ENCODE peak calls at places on chromosomes 6 and 20, in five cellular contexts. B is heart left ventricle, L is lower leg skin, J is IMR-90, T is AG04450. K is an unnamed sample.

GRCh38 chr20:3865887-3866407 is 19.3 kb downstream of the MAVS start:
- DNase-seq in J (no peak), L (no peak), B (no peak), T (no peak), K (no peak)

GRCh38 chr6:17413313-17413750 is 19.9 kb downstream of the CAP2 start:
- DNase-seq in T (no peak), J (peak; percentile 91), L (no peak), B (no peak), K (peak; percentile 49)

GRCh38 chr20:63748356-63749270 is 9.0 kb downstream of the SLC2A4RG start:
- DNase-seq in J (no peak), L (no peak), T (no peak), B (peak; percentile 31), K (no peak)

GRCh38 chr6:45930419-45931059 is 85.1 kb downstream of the CLIC5 start:
- DNase-seq in J (peak; percentile 41), L (peak; percentile 53), B (peak; percentile 70), T (peak; percentile 24), K (peak; percentile 69)

GRCh38 chr20:16573011-16573965 is at the start of gene KIF16B:
- DNase-seq in L (peak; percentile 88), B (peak; percentile 93), J (peak; percentile 76), T (no peak), K (peak; percentile 85)

GRCh38 chr20:62112368-62112767 is 9.9 kb upstream of the LSM14B start:
- DNase-seq in T (no peak), J (no peak), B (no peak), L (no peak), K (no peak)

GRCh38 chr6:64504509-64504908 is 868.9 kb downstream of the PHF3 start:
- DNase-seq in J (peak; percentile 4), T (no peak), B (no peak), L (no peak), K (peak; percentile 45)

GRCh38 chr6:166411721-166412151 is 29.0 kb upstream of the MPC1 start:
- DNase-seq in B (no peak), L (no peak), T (no peak), J (no peak), K (no peak)

GRCh38 chr6:67717281-67717680 is 917.8 kb upstream of the ADGRB3 start:
- DNase-seq in J (no peak), T (no peak), B (no peak), L (no peak), K (peak; percentile 67)

GRCh38 chr6:6655805-6656251 is 67.3 kb downstream of the LY86 start:
- DNase-seq in B (no peak), J (no peak), L (no peak), T (no peak), K (no peak)

GRCh38 chr20:54623923-54624569 is 148.7 kb downstream of the DOK5 start:
- DNase-seq in T (no peak), B (no peak), L (no peak), J (no peak), K (no peak)

GRCh38 chr6:44456070-44456965 is 68.8 kb downstream of the CDC5L start:
- DNase-seq in J (peak; percentile 50), T (no peak), B (no peak), L (no peak), K (peak; percentile 67)

GRCh38 chr6:87473419-87473903 is 687 bp downstream of the SLC35A1 start:
- DNase-seq in T (no peak), J (peak; percentile 44), B (peak; percentile 67), L (peak; percentile 34), K (peak; percentile 63)

GRCh38 chr20:63945031-63945658 is 11.1 kb downstream of the UCKL1 start:
- DNase-seq in T (no peak), B (peak; percentile 23), J (no peak), L (no peak), K (no peak)

GRCh38 chr20:62537649-62538292 is 62.0 kb upstream of the GATA5 start:
- DNase-seq in T (no peak), B (no peak), J (no peak), L (no peak), K (no peak)

GRCh38 chr20:46040902-46041535 is 12.0 kb downstream of the SLC12A5 start:
- DNase-seq in J (peak; percentile 26), B (peak; percentile 38), L (no peak), T (no peak), K (peak; percentile 53)

GRCh38 chr6:70413114-70413828 is at the start of gene FAM135A:
- DNase-seq in L (peak; percentile 97), T (peak; percentile 94), B (peak; percentile 97), J (peak; percentile 96), K (peak; percentile 99)
- H3K4me3 ChIP-seq in L (peak within 1 kb of the TSS; percentile 80), T (peak within 1 kb of the TSS; percentile 86), B (peak within 1 kb of the TSS; percentile 91), J (peak within 1 kb of the TSS; percentile 56), K (peak within 1 kb of the TSS; percentile 90)

DNA sequence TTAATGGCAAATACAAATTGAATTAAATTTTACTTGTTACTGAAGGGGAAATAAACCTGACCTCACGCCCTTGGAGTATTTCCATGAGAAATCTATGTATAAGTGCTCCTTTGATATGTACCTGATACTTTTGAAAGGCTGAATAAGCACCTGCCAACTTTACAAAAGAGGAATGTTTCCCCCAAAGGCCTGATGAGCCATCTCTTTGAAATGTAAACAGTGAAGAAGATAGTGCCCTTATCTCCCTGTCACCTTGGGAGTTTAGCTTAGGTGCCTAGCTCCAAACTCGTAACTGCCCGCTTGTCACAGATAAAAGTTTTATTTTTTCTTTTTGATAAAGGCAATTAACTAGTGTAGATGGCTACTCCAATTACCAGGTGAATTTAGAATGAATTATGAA is 1.1 kb upstream of the ZNF343 start:
- DNase-seq in J (no peak), B (no peak), L (no peak), T (no peak), K (no peak)
- H3K4me3 ChIP-seq in J (no peak overlapping the region), B (no peak overlapping the region), L (no peak overlapping the region), T (no peak overlapping the region), K (peak overlapping the region; percentile 76)

GRCh38 chr6:49462599-49462926 is 490 bp downstream of the MMUT start:
- DNase-seq in J (no peak), B (no peak), T (no peak), L (no peak), K (no peak)
- H3K4me3 ChIP-seq in J (peak overlapping the region; percentile 82), B (peak overlapping the region; percentile 80), T (peak overlapping the region; percentile 94), L (peak overlapping the region; percentile 77), K (peak overlapping the region; percentile 97)

GRCh38 chr6:137740347-137740746 is 126.7 kb upstream of the TNFAIP3 start:
- DNase-seq in L (no peak), T (no peak), J (no peak), B (no peak), K (peak; percentile 30)
- H3K4me3 ChIP-seq in L (no peak overlapping the region), T (no peak overlapping the region), J (no peak overlapping the region), B (no peak overlapping the region), K (no peak overlapping the region)

GRCh38 chr6:157982297-157982579 is 575 bp downstream of the SYNJ2 start:
- DNase-seq in B (peak; percentile 54), J (no peak), L (no peak), T (no peak), K (no peak)

GRCh38 chr6:157981132-157981394 is 600 bp upstream of the SYNJ2 start:
- DNase-seq in T (no peak), J (no peak), B (no peak), L (no peak), K (no peak)

GRCh38 chr6:157981395-157982296 is at the start of gene SYNJ2:
- DNase-seq in J (peak; percentile 83), T (peak; percentile 63), B (peak; percentile 80), L (peak; percentile 44), K (peak; percentile 88)

GRCh38 chr6:157982580-157983438 is 1.1 kb downstream of the SYNJ2 start:
- DNase-seq in L (no peak), T (no peak), B (peak; percentile 45), J (peak; percentile 54), K (peak; percentile 52)

GRCh38 chr6:157980288-157981131 is 1.2 kb upstream of the SYNJ2 start:
- DNase-seq in T (no peak), L (no peak), J (no peak), B (peak; percentile 55), K (no peak)
- H3K4me3 ChIP-seq in T (peak overlapping the region; percentile 79), L (no peak overlapping the region), J (no peak overlapping the region), B (peak overlapping the region; percentile 94), K (no peak overlapping the region)

GRCh38 chr6:2858678-2859324 is 17.1 kb upstream of the SERPINB1 start:
- DNase-seq in J (no peak), T (no peak), L (no peak), B (no peak), K (peak; percentile 24)
- H3K4me3 ChIP-seq in J (no peak overlapping the region), T (no peak overlapping the region), L (no peak overlapping the region), B (peak overlapping the region; percentile 38), K (no peak overlapping the region)

DNA sequence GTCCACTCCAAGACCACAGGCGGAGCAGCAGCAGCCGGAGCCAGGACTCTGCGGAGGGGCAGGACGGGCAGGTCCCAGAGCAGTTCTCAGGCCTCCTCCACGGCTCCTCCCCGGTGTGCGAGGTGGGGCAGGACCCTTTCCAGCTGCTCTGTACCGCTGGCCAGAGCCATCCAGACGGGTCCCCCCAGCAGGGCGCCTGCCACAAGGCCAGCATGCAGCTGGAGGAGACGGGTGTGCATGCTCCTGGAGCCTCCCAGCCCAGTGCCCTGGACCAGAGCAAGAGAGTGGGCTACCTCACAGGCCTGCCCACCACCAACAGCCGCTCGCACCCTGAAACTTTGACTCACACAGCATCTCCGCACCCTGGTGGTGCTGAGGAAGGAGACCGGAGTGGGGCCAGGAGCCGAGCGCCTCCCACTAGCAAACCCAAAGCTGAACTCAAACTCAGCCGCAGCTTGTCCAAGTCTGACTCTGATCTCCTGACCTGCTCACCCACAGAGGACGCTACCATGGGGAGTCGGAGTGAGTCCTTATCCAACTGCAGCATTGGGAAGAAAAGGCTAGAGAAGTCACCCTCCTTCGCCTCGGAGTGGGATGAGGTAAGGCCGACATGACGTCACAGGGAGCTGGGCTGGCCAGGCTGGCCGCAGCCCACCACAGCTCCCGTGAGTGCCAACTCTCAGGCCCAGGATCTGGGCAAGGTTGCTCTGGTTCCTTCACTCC is 123.5 kb downstream of the TCP11 start:
- DNase-seq in B (peak; percentile 74), J (no peak), L (peak; percentile 36), T (no peak), K (peak; percentile 44)
- H3K4me3 ChIP-seq in B (peak overlapping the region; percentile 55), J (peak overlapping the region; percentile 1), L (peak overlapping the region; percentile 16), T (peak overlapping the region; percentile 49), K (peak overlapping the region; percentile 19)